ENCODE peak calls at places on chromosomes 16 and 17, in five cellular contexts. I, T, Z, Y and C are unnamed samples.

GRCh38 chr17:49035470-49036269 is 38.5 kb downstream of the IGF2BP1 start:
- DNase-seq in I (peak; percentile 50), Z (peak; percentile 6), Y (no peak), T (peak; percentile 96), C (peak; percentile 35)

GRCh38 chr16:85568519-85568918 is 44.6 kb upstream of the GSE1 start:
- DNase-seq in Z (no peak), T (no peak), I (peak; percentile 73), Y (no peak), C (no peak)

GRCh38 chr16:30774367-30775130 is 12.4 kb downstream of the RNF40 start:
- DNase-seq in I (no peak), Z (no peak), T (no peak), Y (no peak), C (no peak)

GRCh38 chr17:58172369-58173071 is 5.7 kb downstream of the OR4D2 start:
- DNase-seq in T (peak; percentile 85), I (no peak), Z (peak; percentile 19), Y (no peak), C (no peak)

GRCh38 chr16:31421587-31421986 is 6.6 kb downstream of the COX6A2 start:
- DNase-seq in T (no peak), Z (peak; percentile 16), I (no peak), Y (peak; percentile 24), C (no peak)

GRCh38 chr16:58419241-58420012 is 27.2 kb downstream of the GINS3 start:
- DNase-seq in T (no peak), I (no peak), Z (no peak), Y (no peak), C (peak; percentile 43)

GRCh38 chr17:44386182-44386525 is 3.3 kb downstream of the ITGA2B start:
- DNase-seq in Y (no peak), T (no peak), Z (no peak), I (no peak), C (no peak)

GRCh38 chr17:81245024-81245664 is 6.0 kb downstream of the NDUFAF8 start:
- DNase-seq in Y (no peak), T (no peak), I (no peak), Z (no peak), C (no peak)

GRCh38 chr17:57261084-57261461 is 4.8 kb downstream of the MSI2 start:
- DNase-seq in Y (no peak), I (no peak), T (no peak), Z (no peak), C (no peak)

GRCh38 chr16:4811773-4812172 is 9.3 kb upstream of the ROGDI start:
- DNase-seq in T (no peak), Y (no peak), Z (no peak), I (no peak), C (no peak)

GRCh38 chr16:4811242-4811641 is 8.8 kb upstream of the ROGDI start:
- DNase-seq in I (no peak), T (no peak), Z (no peak), Y (no peak), C (no peak)

GRCh38 chr16:4813251-4814003 is 11.0 kb upstream of the ROGDI start:
- DNase-seq in T (no peak), Y (no peak), Z (no peak), I (no peak), C (no peak)

GRCh38 chr16:4814542-4815173 is 12.2 kb upstream of the ROGDI start:
- DNase-seq in T (no peak), Y (no peak), I (no peak), Z (no peak), C (no peak)

DNA sequence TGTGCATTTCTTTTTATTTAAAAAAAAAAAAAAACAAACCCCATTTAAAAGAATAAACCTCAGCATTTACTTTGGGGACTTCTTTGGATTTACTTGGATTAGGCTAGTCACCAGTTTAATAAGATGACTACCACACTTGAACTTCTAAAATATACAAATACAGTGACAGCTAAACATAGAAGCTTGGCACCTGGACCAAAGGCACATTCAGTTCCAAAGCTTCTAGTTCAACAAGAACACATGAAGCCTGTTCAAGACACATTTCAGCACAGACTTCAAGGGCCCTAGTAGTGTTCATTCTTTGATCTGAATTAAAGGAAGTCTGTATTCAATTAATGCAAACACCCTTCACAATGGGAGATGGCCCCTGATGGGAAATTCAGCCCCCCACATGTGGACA is 11.6 kb upstream of the ROGDI start:
- DNase-seq in Z (no peak), T (no peak), I (no peak), Y (no peak), C (no peak)
- H3K27ac ChIP-seq in Z (no peak overlapping the region), T (no peak overlapping the region), I (peak overlapping the region; percentile 76), Y (no peak overlapping the region), C (no peak overlapping the region)

GRCh38 chr16:21659124-21659523 is 4.6 kb upstream of the OTOA start:
- DNase-seq in I (no peak), Y (no peak), Z (no peak), T (no peak), C (no peak)
- H3K27ac ChIP-seq in I (no peak overlapping the region), Y (no peak overlapping the region), Z (no peak overlapping the region), T (no peak overlapping the region), C (no peak overlapping the region)

GRCh38 chr16:21611178-21611545 is 11.8 kb downstream of the METTL9 start:
- DNase-seq in I (no peak), T (no peak), Y (no peak), Z (no peak), C (no peak)
- H3K27ac ChIP-seq in I (peak overlapping the region; percentile 65), T (no peak overlapping the region), Y (no peak overlapping the region), Z (no peak overlapping the region), C (no peak overlapping the region)

GRCh38 chr16:11884035-11884434 is 31.7 kb downstream of the GSPT1 start:
- DNase-seq in Y (no peak), Z (no peak), I (no peak), T (no peak), C (no peak)
- H3K27ac ChIP-seq in Y (no peak overlapping the region), Z (no peak overlapping the region), I (no peak overlapping the region), T (no peak overlapping the region), C (no peak overlapping the region)

GRCh38 chr17:78697846-78698343 is 84.2 kb downstream of the CYTH1 start:
- DNase-seq in T (no peak), I (no peak), Z (no peak), Y (no peak), C (no peak)
- H3K27ac ChIP-seq in T (no peak overlapping the region), I (no peak overlapping the region), Z (no peak overlapping the region), Y (no peak overlapping the region), C (no peak overlapping the region)

GRCh38 chr17:31053076-31053475 is 41.7 kb upstream of the NF1 start:
- DNase-seq in T (peak; percentile 4), Y (no peak), Z (no peak), I (no peak), C (no peak)
- H3K27ac ChIP-seq in T (no peak overlapping the region), Y (no peak overlapping the region), Z (no peak overlapping the region), I (no peak overlapping the region), C (no peak overlapping the region)

GRCh38 chr17:42423766-42424165 is 710 bp upstream of the CAVIN1 start:
- DNase-seq in I (no peak), Y (no peak), T (no peak), Z (no peak), C (no peak)
- H3K27ac ChIP-seq in I (peak overlapping the region; percentile 90), Y (no peak overlapping the region), T (no peak overlapping the region), Z (no peak overlapping the region), C (peak overlapping the region; percentile 99)